ENCODE peak calls at places on chromosomes 4 and X, in eight cellular contexts. W, J, G, R, L, B, Z and I are unnamed samples.

GRCh38 chr4:138562544-138562961 is 320.4 kb upstream of the SLC7A11 start:
- DNase-seq in Z (peak), R (no peak), J (no peak), G (peak), L (no peak), B (no peak), W (no peak), I (no peak)

GRCh38 chr4:113511944-113512343 is 249.6 kb downstream of the CAMK2D start:
- DNase-seq in G (no peak), W (no peak), B (no peak), R (no peak), L (no peak), J (no peak), Z (no peak), I (no peak)

GRCh38 chr4:3868146-3868840 is 102.1 kb downstream of the ADRA2C start:
- DNase-seq in J (no peak), G (no peak), L (no peak), Z (peak), B (no peak), W (peak), R (no peak), I (no peak)

GRCh38 chr4:86919824-86920223 is 15.0 kb upstream of the AFF1 start:
- DNase-seq in G (no peak), Z (peak), J (no peak), B (no peak), R (no peak), W (no peak), L (no peak), I (no peak)

GRCh38 chr4:152655272-152656129 is 24.3 kb downstream of the TMEM154 start:
- DNase-seq in G (peak), R (no peak), L (no peak), J (no peak), Z (no peak), B (no peak), W (no peak), I (no peak)

GRCh38 chr4:60913026-60913425 is 287.1 kb upstream of the ADGRL3 start:
- DNase-seq in B (no peak), G (no peak), W (no peak), J (no peak), Z (no peak), R (no peak), L (no peak), I (no peak)

GRCh38 chrX:29858714-29859113 is 356.6 kb upstream of the MAGEB2 start:
- DNase-seq in W (no peak), Z (peak), L (no peak), J (no peak), B (no peak), R (no peak), G (no peak), I (no peak)

GRCh38 chr4:5963611-5964010 is 54.6 kb downstream of the C4orf50 start:
- DNase-seq in Z (no peak), R (no peak), B (no peak), J (no peak), L (no peak), W (no peak), G (no peak), I (no peak)

GRCh38 chr4:26885912-26886274 is 25.3 kb downstream of the STIM2 start:
- DNase-seq in L (no peak), J (no peak), Z (no peak), G (peak), R (no peak), W (no peak), B (no peak), I (no peak)

GRCh38 chrX:154815274-154815818 is 10.1 kb upstream of the MPP1 start:
- DNase-seq in J (no peak), L (no peak), G (no peak), B (no peak), Z (peak), R (no peak), W (no peak), I (no peak)

GRCh38 chrX:115591856-115592842 is 31.2 kb downstream of the PLS3 start:
- DNase-seq in J (no peak), G (peak), R (no peak), Z (no peak), B (no peak), L (no peak), W (no peak), I (no peak)

GRCh38 chr4:74431113-74431826 is 13.7 kb upstream of the AREG start:
- DNase-seq in R (no peak), G (peak), B (no peak), L (no peak), Z (no peak), W (no peak), J (no peak), I (no peak)

GRCh38 chr4:147447820-147448219 is 33.1 kb upstream of the EDNRA start:
- DNase-seq in L (no peak), G (peak), R (no peak), B (no peak), Z (peak), W (no peak), J (no peak), I (no peak)

GRCh38 chr4:1041936-1042330 is 30.5 kb downstream of the FGFRL1 start:
- DNase-seq in G (no peak), Z (no peak), R (no peak), J (no peak), W (no peak), B (no peak), L (no peak), I (no peak)

GRCh38 chrX:45956222-45956867 is 588.9 kb downstream of the ZNF674 start:
- DNase-seq in L (no peak), J (no peak), W (no peak), Z (no peak), B (no peak), G (no peak), R (no peak), I (no peak)

GRCh38 chr4:152033621-152034020 is 272.8 kb upstream of the GATB start:
- DNase-seq in J (no peak), Z (peak), W (no peak), B (no peak), L (no peak), G (no peak), R (no peak), I (no peak)

GRCh38 chrX:136168929-136169735 is 21.8 kb downstream of the FHL1 start:
- DNase-seq in L (no peak), B (peak), R (no peak), G (peak), J (peak), Z (peak), W (peak), I (no peak)